ENCODE peak calls at places on chromosome 15, in nine cellular contexts. H is GM23338; Q is CD4-positive, CD25-positive, alpha-beta regulatory T cell; N is RWPE1; T is cardiac muscle cell; Y is SJSA1; V is caudate nucleus; Z is adrenal gland; B is fibroblast of lung. E is an unnamed sample.

GRCh38 chr15:65426216-65426853 is 3.6 kb upstream of the IGDCC4 start:
- DNase-seq in H (no peak), Q (no peak), N (no peak), T (no peak), Y (no peak), V (no peak), Z (no peak), B (no peak), E (no peak)

GRCh38 chr15:57133127-57133968 is 214.9 kb downstream of the TCF12 start:
- DNase-seq in H (peak; percentile 48), Q (no peak), N (no peak), T (no peak), Y (no peak), V (peak; percentile 20), Z (no peak), B (peak; percentile 78), E (peak; percentile 30)

GRCh38 chr15:90648137-90649070 is 68.7 kb upstream of the BLM start:
- DNase-seq in H (peak; percentile 89), Q (peak; percentile 64), N (peak; percentile 74), T (peak; percentile 83), Y (peak; percentile 69), V (peak; percentile 35), Z (peak; percentile 77), B (peak; percentile 79), E (no peak)

GRCh38 chr15:57156210-57156887 is 220.0 kb upstream of the CGNL1 start:
- DNase-seq in H (no peak), Q (no peak), N (no peak), T (peak; percentile 37), Y (no peak), V (peak; percentile 13), Z (peak; percentile 35), B (peak; percentile 32), E (no peak)

GRCh38 chr15:68150186-68150585 is 54.9 kb downstream of the CALML4 start:
- DNase-seq in H (no peak), Q (no peak), N (no peak), T (no peak), Y (no peak), V (no peak), Z (no peak), B (no peak), E (no peak)

GRCh38 chr15:66071621-66072295 is 181.8 kb downstream of the MEGF11 start:
- DNase-seq in H (no peak), Q (no peak), N (no peak), T (no peak), Y (no peak), V (no peak), Z (no peak), B (peak; percentile 20), E (no peak)

GRCh38 chr15:96703087-96703486 is 372.6 kb downstream of the NR2F2 start:
- DNase-seq in H (no peak), Q (no peak), N (no peak), T (no peak), Y (no peak), V (no peak), Z (no peak), B (no peak), E (no peak)

GRCh38 chr15:25468611-25469010 is 29.8 kb upstream of the UBE3A start:
- DNase-seq in H (no peak), Q (no peak), N (no peak), T (no peak), Y (no peak), V (no peak), Z (no peak), B (no peak), E (no peak)

GRCh38 chr15:25694238-25694584 is 168.9 kb downstream of the ATP10A start:
- DNase-seq in H (no peak), Q (no peak), N (no peak), T (no peak), Y (no peak), V (no peak), Z (no peak), B (no peak), E (no peak)

GRCh38 chr15:101372960-101373525 is 78.0 kb upstream of the SNRPA1 start:
- DNase-seq in H (peak; percentile 46), Q (no peak), N (no peak), T (no peak), Y (no peak), V (peak; percentile 35), Z (no peak), B (no peak), E (no peak)

GRCh38 chr15:31360158-31360561 is 33.5 kb downstream of the KLF13 start:
- DNase-seq in H (no peak), Q (no peak), N (no peak), T (no peak), Y (no peak), V (no peak), Z (no peak), B (no peak), E (no peak)

GRCh38 chr15:41969851-41970431 is 2.4 kb downstream of the EHD4 start:
- DNase-seq in H (no peak), Q (peak; percentile 36), N (no peak), T (no peak), Y (peak; percentile 11), V (no peak), Z (peak; percentile 20), B (peak; percentile 45), E (no peak)
- H3K27ac ChIP-seq in H (no peak overlapping the region), Q (peak overlapping the region; percentile 88), N (no peak overlapping the region), T (peak overlapping the region; percentile 90), Y (no peak overlapping the region), V (no peak overlapping the region), Z (peak overlapping the region; percentile 87), B (no peak overlapping the region), E (no peak overlapping the region)

GRCh38 chr15:41945221-41945620 is 27.1 kb downstream of the EHD4 start:
- DNase-seq in H (no peak), Q (no peak), N (no peak), T (no peak), Y (no peak), V (no peak), Z (peak; percentile 16), B (no peak), E (no peak)
- H3K27ac ChIP-seq in H (no peak overlapping the region), Q (no peak overlapping the region), N (peak overlapping the region; percentile 95), T (peak overlapping the region; percentile 87), Y (peak overlapping the region; percentile 96), V (no peak overlapping the region), Z (no peak overlapping the region), B (peak overlapping the region; percentile 91), E (no peak overlapping the region)

GRCh38 chr15:40743466-40743865 is 11.6 kb downstream of the RMDN3 start:
- DNase-seq in H (no peak), Q (no peak), N (no peak), T (no peak), Y (no peak), V (no peak), Z (no peak), B (no peak), E (no peak)
- H3K27ac ChIP-seq in H (no peak overlapping the region), Q (peak overlapping the region; percentile 85), N (peak overlapping the region; percentile 86), T (no peak overlapping the region), Y (no peak overlapping the region), V (no peak overlapping the region), Z (no peak overlapping the region), B (no peak overlapping the region), E (no peak overlapping the region)

DNA sequence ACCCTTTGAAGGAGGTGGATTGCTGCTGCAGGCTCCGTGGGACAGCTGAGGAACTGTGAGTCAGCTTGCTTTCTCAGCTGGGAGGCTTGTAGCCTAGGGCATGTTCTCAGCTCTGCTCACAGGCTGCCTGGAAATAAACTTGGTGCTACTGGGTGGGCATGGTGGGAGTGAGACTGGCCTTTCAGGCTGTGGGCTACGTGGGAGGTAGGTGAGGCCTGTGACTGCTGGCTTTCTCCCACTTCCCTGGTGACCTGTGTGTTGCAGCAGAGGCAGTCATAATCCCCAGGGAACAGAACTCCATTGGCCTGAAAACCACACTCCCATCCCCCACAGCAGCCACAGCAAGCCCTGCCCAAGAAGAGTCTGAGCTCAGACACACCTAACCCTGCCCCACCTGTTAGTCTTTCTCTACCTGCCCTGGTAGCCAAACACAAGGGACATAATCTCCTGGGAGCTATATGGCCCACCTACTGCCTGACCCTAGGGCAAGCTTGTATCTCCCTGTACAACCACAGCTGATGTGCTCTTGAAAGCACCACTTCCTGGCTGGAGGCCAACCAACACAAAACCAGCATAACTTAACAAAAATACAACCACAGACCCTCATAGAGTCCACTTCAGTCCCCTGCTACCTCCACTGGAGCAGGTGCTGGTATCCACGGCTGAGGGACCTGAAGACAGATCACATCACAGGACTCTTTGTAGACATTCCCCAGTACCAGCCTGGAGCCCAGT is 236.5 kb downstream of the SQOR start:
- DNase-seq in H (no peak), Q (no peak), N (no peak), T (no peak), Y (peak; percentile 98), V (no peak), Z (no peak), B (peak; percentile 27), E (no peak)
- H3K27ac ChIP-seq in H (no peak overlapping the region), Q (no peak overlapping the region), N (no peak overlapping the region), T (no peak overlapping the region), Y (peak overlapping the region; percentile 74), V (no peak overlapping the region), Z (no peak overlapping the region), B (no peak overlapping the region), E (no peak overlapping the region)

DNA sequence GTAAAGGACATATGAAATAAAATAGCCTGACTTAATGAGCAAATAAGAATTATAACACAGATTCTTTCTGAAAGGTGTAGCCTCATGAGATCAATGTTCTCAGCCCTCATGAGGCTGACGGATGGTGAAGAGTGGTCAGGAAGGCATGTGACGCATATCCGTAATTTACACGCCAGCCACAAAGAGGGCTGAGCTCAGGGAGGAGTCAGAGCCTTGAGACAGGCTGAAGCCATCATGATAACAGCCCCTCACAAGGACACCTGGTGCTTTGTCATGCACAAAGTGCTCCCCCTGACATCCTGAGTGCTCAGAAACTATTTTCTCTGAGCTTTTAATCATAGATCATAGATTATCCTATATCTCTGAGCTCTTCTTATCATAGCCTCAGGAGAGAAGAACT is 266.9 kb downstream of the RPLP1 start:
- DNase-seq in H (no peak), Q (peak; percentile 29), N (no peak), T (peak; percentile 40), Y (no peak), V (no peak), Z (peak; percentile 42), B (peak; percentile 46), E (peak; percentile 2)
- H3K27ac ChIP-seq in H (no peak overlapping the region), Q (no peak overlapping the region), N (no peak overlapping the region), T (no peak overlapping the region), Y (no peak overlapping the region), V (no peak overlapping the region), Z (peak overlapping the region; percentile 71), B (no peak overlapping the region), E (no peak overlapping the region)

GRCh38 chr15:77992356-77993222 is 84.9 kb downstream of the TBC1D2B start:
- DNase-seq in H (no peak), Q (no peak), N (no peak), T (peak; percentile 19), Y (no peak), V (no peak), Z (peak; percentile 67), B (no peak), E (no peak)
- H3K27ac ChIP-seq in H (no peak overlapping the region), Q (no peak overlapping the region), N (peak overlapping the region; percentile 95), T (peak overlapping the region; percentile 92), Y (no peak overlapping the region), V (peak overlapping the region; percentile 77), Z (peak overlapping the region; percentile 97), B (peak overlapping the region; percentile 78), E (peak overlapping the region; percentile 74)

DNA sequence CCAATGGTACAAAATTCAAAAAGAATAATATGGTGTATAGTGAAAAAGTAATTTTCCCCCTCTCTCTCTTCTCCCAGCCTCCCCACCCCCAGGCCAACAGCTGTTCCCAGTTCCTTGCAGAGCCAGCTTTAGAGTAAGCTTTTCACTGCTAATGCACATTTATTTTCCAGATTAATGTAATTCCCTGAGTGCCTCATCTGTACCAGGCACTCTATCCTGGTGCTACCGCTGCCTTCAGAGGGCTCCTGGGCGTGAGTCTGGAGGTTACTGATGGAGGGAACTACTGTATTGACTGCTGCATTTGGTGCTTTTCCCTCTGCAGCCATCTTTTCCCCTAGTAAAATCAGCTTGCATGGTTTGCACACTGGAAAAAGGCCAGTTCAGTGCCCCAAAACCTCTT is 8.6 kb upstream of the USP3 start:
- DNase-seq in H (no peak), Q (no peak), N (no peak), T (no peak), Y (no peak), V (no peak), Z (no peak), B (no peak), E (no peak)
- H3K27ac ChIP-seq in H (no peak overlapping the region), Q (peak overlapping the region; percentile 99), N (no peak overlapping the region), T (no peak overlapping the region), Y (no peak overlapping the region), V (no peak overlapping the region), Z (no peak overlapping the region), B (no peak overlapping the region), E (no peak overlapping the region)